ENCODE peak calls at places on chromosomes 4 and X, in five cellular contexts. One of them, this sample, is unnamed.

GRCh38 chr4:156892695-156893211 is 78.8 kb downstream of the PDGFC start:
- DNase-seq in endodermal cell: no peak
- DNase-seq in astrocyte of the spinal cord: no peak
- DNase-seq in adrenal gland: no peak
- DNase-seq in fibroblast of pulmonary artery: no peak
- DNase-seq in this sample: no peak

GRCh38 chrX:21993265-21993664 is 38.9 kb upstream of the PHEX start:
- DNase-seq in endodermal cell: no peak
- DNase-seq in astrocyte of the spinal cord: no peak
- DNase-seq in adrenal gland: peak
- DNase-seq in fibroblast of pulmonary artery: peak
- DNase-seq in this sample: no peak

GRCh38 chr4:162645381-162645780 is 481.6 kb upstream of the FSTL5 start:
- DNase-seq in endodermal cell: no peak
- DNase-seq in astrocyte of the spinal cord: no peak
- DNase-seq in adrenal gland: no peak
- DNase-seq in fibroblast of pulmonary artery: peak
- DNase-seq in this sample: no peak

GRCh38 chrX:67555578-67556203 is 11.9 kb downstream of the AR start:
- DNase-seq in endodermal cell: peak
- DNase-seq in astrocyte of the spinal cord: peak
- DNase-seq in adrenal gland: peak
- DNase-seq in fibroblast of pulmonary artery: peak
- DNase-seq in this sample: peak

GRCh38 chr4:80484707-80485106 is 149.2 kb downstream of the CFAP299 start:
- DNase-seq in endodermal cell: no peak
- DNase-seq in astrocyte of the spinal cord: no peak
- DNase-seq in adrenal gland: no peak
- DNase-seq in fibroblast of pulmonary artery: peak
- DNase-seq in this sample: no peak

GRCh38 chr4:36187723-36188333 is 56.5 kb downstream of the ARAP2 start:
- DNase-seq in endodermal cell: peak
- DNase-seq in astrocyte of the spinal cord: peak
- DNase-seq in adrenal gland: no peak
- DNase-seq in fibroblast of pulmonary artery: peak
- DNase-seq in this sample: peak

GRCh38 chrX:49071877-49072711 is 1.7 kb downstream of the PRAF2 start:
- DNase-seq in endodermal cell: peak
- DNase-seq in astrocyte of the spinal cord: peak
- DNase-seq in adrenal gland: peak
- DNase-seq in fibroblast of pulmonary artery: peak
- DNase-seq in this sample: no peak

GRCh38 chr4:54187148-54187547 is 41.9 kb upstream of the PDGFRA start:
- DNase-seq in endodermal cell: no peak
- DNase-seq in astrocyte of the spinal cord: no peak
- DNase-seq in adrenal gland: peak
- DNase-seq in fibroblast of pulmonary artery: peak
- DNase-seq in this sample: no peak

GRCh38 chr4:87819281-87819919 is 13.4 kb upstream of the MEPE start:
- DNase-seq in endodermal cell: peak
- DNase-seq in astrocyte of the spinal cord: peak
- DNase-seq in adrenal gland: no peak
- DNase-seq in fibroblast of pulmonary artery: peak
- DNase-seq in this sample: no peak

GRCh38 chr4:151409470-151410313 is 716 bp downstream of the FHIP1A start:
- DNase-seq in endodermal cell: peak
- DNase-seq in astrocyte of the spinal cord: peak
- DNase-seq in adrenal gland: peak
- DNase-seq in fibroblast of pulmonary artery: peak
- DNase-seq in this sample: no peak

GRCh38 chr4:156945532-156945931 is 26.1 kb downstream of the PDGFC start:
- DNase-seq in endodermal cell: no peak
- DNase-seq in astrocyte of the spinal cord: no peak
- DNase-seq in adrenal gland: no peak
- DNase-seq in fibroblast of pulmonary artery: no peak
- DNase-seq in this sample: no peak

GRCh38 chr4:41319553-41319952 is 62.8 kb downstream of the UCHL1 start:
- DNase-seq in endodermal cell: no peak
- DNase-seq in astrocyte of the spinal cord: no peak
- DNase-seq in adrenal gland: peak
- DNase-seq in fibroblast of pulmonary artery: no peak
- DNase-seq in this sample: no peak

GRCh38 chrX:42714981-42715688 is 62.8 kb downstream of the PPP1R2C start:
- DNase-seq in endodermal cell: peak
- DNase-seq in astrocyte of the spinal cord: peak
- DNase-seq in adrenal gland: peak
- DNase-seq in fibroblast of pulmonary artery: no peak
- DNase-seq in this sample: peak

GRCh38 chr4:126051709-126052424 is 737.1 kb downstream of the FAT4 start:
- DNase-seq in endodermal cell: no peak
- DNase-seq in astrocyte of the spinal cord: peak
- DNase-seq in adrenal gland: no peak
- DNase-seq in fibroblast of pulmonary artery: peak
- DNase-seq in this sample: peak

GRCh38 chr4:140048419-140049022 is 105.5 kb downstream of the MAML3 start:
- DNase-seq in endodermal cell: no peak
- DNase-seq in astrocyte of the spinal cord: no peak
- DNase-seq in adrenal gland: no peak
- DNase-seq in fibroblast of pulmonary artery: no peak
- DNase-seq in this sample: no peak

GRCh38 chr4:140046037-140046436 is 107.9 kb downstream of the MAML3 start:
- DNase-seq in endodermal cell: no peak
- DNase-seq in astrocyte of the spinal cord: no peak
- DNase-seq in adrenal gland: no peak
- DNase-seq in fibroblast of pulmonary artery: no peak
- DNase-seq in this sample: no peak

GRCh38 chr4:140047781-140048180 is 106.2 kb downstream of the MAML3 start:
- DNase-seq in endodermal cell: no peak
- DNase-seq in astrocyte of the spinal cord: no peak
- DNase-seq in adrenal gland: no peak
- DNase-seq in fibroblast of pulmonary artery: no peak
- DNase-seq in this sample: no peak

GRCh38 chr4:140046573-140046972 is 107.4 kb downstream of the MAML3 start:
- DNase-seq in endodermal cell: peak
- DNase-seq in astrocyte of the spinal cord: no peak
- DNase-seq in adrenal gland: no peak
- DNase-seq in fibroblast of pulmonary artery: no peak
- DNase-seq in this sample: no peak

DNA sequence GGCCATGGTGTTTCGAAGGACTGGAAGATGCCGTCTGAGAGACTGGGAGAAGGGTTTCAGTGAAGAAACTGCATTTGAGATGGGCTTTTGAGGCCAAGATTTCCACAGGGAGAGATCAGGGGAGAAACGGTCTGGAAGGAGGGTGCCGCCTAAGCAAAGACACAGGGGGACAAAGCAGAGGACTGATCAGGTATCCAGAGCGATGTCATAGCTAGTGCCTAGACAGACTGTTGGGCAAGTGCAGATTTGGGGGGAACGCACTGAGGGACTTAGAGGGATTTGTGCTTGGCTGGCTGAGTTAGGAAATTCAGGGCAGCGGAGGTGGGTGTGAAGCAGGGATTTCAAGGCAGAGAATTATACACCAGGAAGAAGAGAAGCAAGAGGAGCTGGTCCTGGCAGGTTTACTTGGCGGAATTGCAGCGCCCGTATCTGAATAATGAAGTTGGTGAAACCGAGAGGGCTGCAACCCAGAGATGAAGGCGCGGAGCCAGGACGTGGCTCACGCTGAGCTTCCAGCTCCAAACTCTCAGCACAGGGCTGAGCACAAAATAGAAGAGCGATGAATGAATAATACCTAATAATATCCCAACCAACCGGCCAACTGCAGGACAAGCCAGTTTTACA is 106.9 kb downstream of the MAML3 start:
- DNase-seq in endodermal cell: peak
- DNase-seq in astrocyte of the spinal cord: peak
- DNase-seq in adrenal gland: no peak
- DNase-seq in fibroblast of pulmonary artery: peak
- DNase-seq in this sample: no peak
- H3K4me3 ChIP-seq in endodermal cell: no peak
- H3K4me3 ChIP-seq in astrocyte of the spinal cord: no peak
- H3K4me3 ChIP-seq in adrenal gland: no peak
- H3K4me3 ChIP-seq in fibroblast of pulmonary artery: no peak
- H3K4me3 ChIP-seq in this sample: no peak

DNA sequence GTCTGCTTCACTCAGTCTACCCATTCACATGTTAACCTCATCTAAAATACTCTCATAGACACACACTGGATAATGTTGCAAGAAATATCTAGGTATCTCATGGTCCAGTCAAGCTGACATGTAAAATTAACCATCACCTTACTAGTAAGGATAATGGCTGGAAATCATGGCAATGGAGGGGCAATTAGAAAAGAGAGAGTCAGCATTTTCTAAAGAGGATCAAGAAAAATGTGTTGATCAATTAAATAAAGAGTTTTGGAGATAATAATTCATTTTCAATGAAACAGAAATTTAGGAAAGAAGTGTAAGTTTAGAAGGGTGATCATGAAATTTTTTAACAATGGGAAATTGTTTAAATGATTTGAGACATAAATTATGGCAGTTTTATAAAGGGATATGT is 1914.1 kb upstream of the IGFBP7 start:
- DNase-seq in endodermal cell: no peak
- DNase-seq in astrocyte of the spinal cord: no peak
- DNase-seq in adrenal gland: no peak
- DNase-seq in fibroblast of pulmonary artery: no peak
- DNase-seq in this sample: no peak
- TF ChIP-seq CTCF in endodermal cell: no peak
- TF ChIP-seq CTCF in astrocyte of the spinal cord: no peak
- TF ChIP-seq CTCF in adrenal gland: no peak
- TF ChIP-seq CTCF in fibroblast of pulmonary artery: no peak
- TF ChIP-seq CTCF in this sample: no peak

DNA sequence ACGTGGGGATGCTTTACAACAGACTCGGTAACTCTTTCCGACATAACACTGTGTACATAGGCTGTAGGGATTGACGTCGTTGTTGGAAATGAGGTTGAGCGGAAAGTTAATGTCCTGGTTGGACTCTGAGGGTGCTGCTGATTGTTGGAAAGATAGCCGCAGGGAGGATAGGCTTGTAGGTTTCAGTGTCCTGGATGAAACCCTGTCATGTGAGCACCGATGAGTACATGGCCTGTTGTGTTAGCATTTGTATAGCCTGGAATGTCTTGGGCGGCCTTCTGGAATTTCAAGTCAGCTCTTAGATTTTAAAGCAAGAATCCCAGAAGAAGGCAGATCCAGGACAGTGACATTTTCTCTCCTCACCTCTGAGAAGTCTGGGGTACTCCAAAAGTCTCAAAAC is 63.3 kb downstream of the TBC1D14 start:
- DNase-seq in endodermal cell: peak
- DNase-seq in astrocyte of the spinal cord: no peak
- DNase-seq in adrenal gland: no peak
- DNase-seq in fibroblast of pulmonary artery: no peak
- DNase-seq in this sample: no peak
- H3K4me3 ChIP-seq in endodermal cell: no peak
- H3K4me3 ChIP-seq in astrocyte of the spinal cord: no peak
- H3K4me3 ChIP-seq in adrenal gland: no peak
- H3K4me3 ChIP-seq in fibroblast of pulmonary artery: no peak
- H3K4me3 ChIP-seq in this sample: no peak

GRCh38 chr4:109676886-109677285 is 26.4 kb downstream of the CASP6 start:
- DNase-seq in endodermal cell: no peak
- DNase-seq in astrocyte of the spinal cord: no peak
- DNase-seq in adrenal gland: no peak
- DNase-seq in fibroblast of pulmonary artery: no peak
- DNase-seq in this sample: no peak
- TF ChIP-seq CTCF in endodermal cell: no peak
- TF ChIP-seq CTCF in astrocyte of the spinal cord: no peak
- TF ChIP-seq CTCF in adrenal gland: no peak
- TF ChIP-seq CTCF in fibroblast of pulmonary artery: no peak
- TF ChIP-seq CTCF in this sample: peak

DNA sequence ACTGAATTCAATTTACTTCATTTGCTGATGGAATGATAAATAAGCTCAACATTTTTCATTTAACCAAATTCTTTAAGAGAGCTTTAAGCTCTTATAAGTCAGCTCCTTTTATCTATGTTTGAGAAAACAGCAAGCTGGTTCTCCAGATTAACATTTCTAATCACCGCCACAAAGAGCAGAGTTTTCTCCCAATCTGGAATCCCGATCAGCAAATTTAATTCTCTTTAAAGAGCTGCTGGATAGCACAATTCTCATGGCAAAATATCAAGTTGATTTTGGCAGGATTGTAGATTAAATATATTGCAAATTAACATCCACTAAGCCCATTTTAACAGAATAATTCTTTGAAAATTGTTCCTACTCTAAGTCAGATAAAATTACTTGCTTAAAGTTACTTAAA is 48.8 kb downstream of the RPS6KA3 start:
- DNase-seq in endodermal cell: no peak
- DNase-seq in astrocyte of the spinal cord: no peak
- DNase-seq in adrenal gland: no peak
- DNase-seq in fibroblast of pulmonary artery: no peak
- DNase-seq in this sample: peak
- H3K4me3 ChIP-seq in endodermal cell: no peak
- H3K4me3 ChIP-seq in astrocyte of the spinal cord: no peak
- H3K4me3 ChIP-seq in adrenal gland: no peak
- H3K4me3 ChIP-seq in fibroblast of pulmonary artery: peak
- H3K4me3 ChIP-seq in this sample: peak

GRCh38 chr4:48738856-48739255 is 41.2 kb downstream of the FRYL start:
- DNase-seq in endodermal cell: no peak
- DNase-seq in astrocyte of the spinal cord: no peak
- DNase-seq in adrenal gland: no peak
- DNase-seq in fibroblast of pulmonary artery: no peak
- DNase-seq in this sample: no peak

GRCh38 chr4:48742412-48742811 is 37.7 kb downstream of the FRYL start:
- DNase-seq in endodermal cell: no peak
- DNase-seq in astrocyte of the spinal cord: no peak
- DNase-seq in adrenal gland: no peak
- DNase-seq in fibroblast of pulmonary artery: no peak
- DNase-seq in this sample: no peak

GRCh38 chr4:48739560-48740019 is 40.5 kb downstream of the FRYL start:
- DNase-seq in endodermal cell: no peak
- DNase-seq in astrocyte of the spinal cord: no peak
- DNase-seq in adrenal gland: no peak
- DNase-seq in fibroblast of pulmonary artery: no peak
- DNase-seq in this sample: no peak
- TF ChIP-seq CTCF in endodermal cell: no peak
- TF ChIP-seq CTCF in astrocyte of the spinal cord: no peak
- TF ChIP-seq CTCF in adrenal gland: no peak
- TF ChIP-seq CTCF in fibroblast of pulmonary artery: no peak
- TF ChIP-seq CTCF in this sample: no peak

DNA sequence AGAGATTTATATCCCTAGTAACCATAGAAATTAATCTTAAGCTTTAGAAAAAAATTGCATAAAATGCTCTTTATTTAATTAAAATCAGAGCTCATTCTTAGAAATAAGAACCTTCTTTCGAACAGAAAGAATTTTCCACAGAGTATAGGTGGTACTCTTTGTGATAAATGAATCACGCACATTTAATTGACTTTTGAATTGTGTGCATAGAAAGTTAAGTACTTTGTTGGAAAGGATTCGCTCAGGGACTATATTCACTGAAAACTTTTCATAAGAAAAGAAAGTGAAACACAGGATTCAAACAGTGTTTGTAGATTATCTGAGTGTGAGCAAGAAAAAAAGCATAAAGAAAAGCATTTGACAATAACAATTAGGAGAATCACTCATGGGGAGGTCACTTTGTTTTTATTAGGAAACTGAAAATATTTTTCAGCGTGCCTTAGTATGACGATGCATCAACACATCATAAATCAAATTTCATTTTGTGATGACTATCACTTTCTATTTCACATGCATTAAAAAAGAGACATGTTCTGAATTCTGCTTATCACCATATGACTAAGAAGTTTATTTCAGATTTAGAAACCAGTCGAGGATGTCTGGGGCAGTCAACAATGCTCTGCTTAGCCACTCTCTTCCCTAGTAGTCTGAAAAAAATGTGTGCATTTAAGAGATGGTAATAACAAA is 49.5 kb downstream of the STX18 start:
- DNase-seq in endodermal cell: no peak
- DNase-seq in astrocyte of the spinal cord: peak
- DNase-seq in adrenal gland: no peak
- DNase-seq in fibroblast of pulmonary artery: peak
- DNase-seq in this sample: peak
- H3K4me3 ChIP-seq in endodermal cell: no peak
- H3K4me3 ChIP-seq in astrocyte of the spinal cord: no peak
- H3K4me3 ChIP-seq in adrenal gland: peak
- H3K4me3 ChIP-seq in fibroblast of pulmonary artery: peak
- H3K4me3 ChIP-seq in this sample: peak